ENCODE peak calls at places on chromosomes 4 and X, in four cellular contexts. S, E, J and W are unnamed samples.

GRCh38 chrX:134847133-134847532 is 143.7 kb upstream of the SMIM10 start:
- DNase-seq in S (no peak), E (no peak), J (no peak), W (no peak)

GRCh38 chrX:119073911-119074310 is 1.1 kb downstream of the CT47C1 start:
- DNase-seq in S (no peak), E (no peak), J (no peak), W (no peak)

GRCh38 chrX:110182362-110182761 is 135.5 kb downstream of the AMMECR1 start:
- DNase-seq in S (no peak), E (no peak), J (no peak), W (no peak)

GRCh38 chrX:14039344-14039743 is 9.7 kb upstream of the GEMIN8 start:
- DNase-seq in S (peak), E (peak), J (peak), W (peak)

GRCh38 chr4:10738826-10739489 is 54.4 kb upstream of the CLNK start:
- DNase-seq in S (no peak), E (no peak), J (peak), W (no peak)

GRCh38 chr4:124173892-124174291 is 538.6 kb downstream of the ANKRD50 start:
- DNase-seq in S (no peak), E (no peak), J (no peak), W (no peak)

GRCh38 chr4:182090186-182090585 is 153.0 kb upstream of the TENM3 start:
- DNase-seq in S (no peak), E (no peak), J (no peak), W (no peak)

GRCh38 chrX:48945517-48946348 is 11.7 kb downstream of the OTUD5 start:
- DNase-seq in S (peak), E (peak), J (peak), W (peak)

GRCh38 chr4:53706422-53707032 is 115.2 kb upstream of the LNX1 start:
- DNase-seq in S (peak), E (no peak), J (peak), W (no peak)

GRCh38 chr4:109648266-109648996 is 54.8 kb downstream of the CASP6 start:
- DNase-seq in S (no peak), E (no peak), J (peak), W (no peak)

GRCh38 chrX:12791253-12792228 is at the start of gene PRPS2:
- DNase-seq in S (peak), E (peak), J (peak), W (peak)

GRCh38 chrX:152991123-152991522 is 2.8 kb downstream of the PNMA5 start:
- DNase-seq in S (no peak), E (no peak), J (no peak), W (no peak)

GRCh38 chr4:176238157-176238608 is 30.8 kb downstream of the ASB5 start:
- DNase-seq in S (peak), E (no peak), J (peak), W (no peak)

GRCh38 chr4:6749340-6750171 is 33.0 kb upstream of the KIAA0232 start:
- DNase-seq in S (peak), E (peak), J (peak), W (peak)

GRCh38 chr4:74370912-74371311 is 6.0 kb downstream of the EREG start:
- DNase-seq in S (no peak), E (no peak), J (peak), W (no peak)

GRCh38 chrX:153592966-153593688 is 5.8 kb downstream of the CCNQ start:
- DNase-seq in S (no peak), E (no peak), J (no peak), W (no peak)

GRCh38 chr4:70958681-70959080 is 34.8 kb upstream of the DCK start:
- DNase-seq in S (no peak), E (no peak), J (peak), W (no peak)

GRCh38 chrX:103330601-103331397 is 760 bp downstream of the TCEAL7 start:
- DNase-seq in S (no peak), E (no peak), J (peak), W (no peak)

GRCh38 chr4:13386405-13387107 is 97.6 kb downstream of the RAB28 start:
- DNase-seq in S (no peak), E (no peak), J (no peak), W (no peak)

GRCh38 chr4:13378973-13379759 is 105.0 kb downstream of the RAB28 start:
- DNase-seq in S (no peak), E (no peak), J (no peak), W (no peak)

DNA sequence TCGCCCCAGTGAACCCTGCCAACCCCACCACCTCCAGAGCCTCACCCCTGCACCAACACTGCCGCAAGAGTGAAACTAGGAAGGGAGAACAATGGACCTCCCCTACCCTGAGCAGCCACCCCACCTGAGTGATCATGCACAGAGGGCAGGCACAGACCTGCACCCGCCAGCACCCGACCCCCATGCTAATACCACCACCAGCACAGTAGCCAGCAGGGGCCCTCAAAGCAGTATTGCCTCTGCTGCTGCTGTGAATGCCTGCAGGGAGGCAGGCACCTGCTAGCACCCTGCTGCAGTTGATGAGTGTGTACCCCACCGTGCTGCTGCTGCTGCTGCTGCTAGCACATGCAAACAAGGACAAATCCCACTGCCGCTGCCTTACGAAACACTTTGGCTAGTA is 100.1 kb downstream of the RAB28 start:
- DNase-seq in S (no peak), E (no peak), J (no peak), W (no peak)
- H3K4me3 ChIP-seq in S (no peak), E (no peak), J (no peak), W (no peak)

DNA sequence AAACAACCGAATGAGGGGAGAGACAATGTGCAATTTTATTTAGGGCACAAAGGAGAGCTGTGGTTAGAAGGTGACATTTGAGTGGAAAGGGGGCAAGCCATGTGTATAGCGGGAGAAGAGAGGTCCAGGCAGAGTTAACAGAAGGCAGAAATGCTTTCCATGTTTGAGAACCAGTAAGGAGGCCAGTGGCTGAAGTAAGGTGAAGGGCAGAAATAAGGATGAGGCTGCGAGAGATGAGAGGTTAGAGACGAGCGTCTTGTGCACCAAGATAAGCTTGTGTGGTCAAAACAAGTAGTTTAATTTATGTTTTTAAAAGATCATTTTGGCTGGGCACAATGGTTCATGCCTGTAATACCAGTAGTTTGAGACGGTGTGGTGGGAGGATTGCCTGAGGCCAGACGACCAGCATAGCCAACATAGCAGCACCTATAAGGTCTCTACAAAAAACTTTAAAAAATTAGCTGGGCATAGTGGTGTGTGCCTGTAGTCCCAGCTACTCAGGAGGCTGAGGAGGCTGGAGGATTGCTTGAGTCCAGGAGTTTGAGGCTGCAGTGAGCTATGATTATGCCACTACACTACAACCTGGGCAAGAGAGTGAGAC is 8.5 kb downstream of the HTT start:
- DNase-seq in S (no peak), E (no peak), J (no peak), W (no peak)
- H3K4me3 ChIP-seq in S (no peak), E (no peak), J (no peak), W (no peak)

DNA sequence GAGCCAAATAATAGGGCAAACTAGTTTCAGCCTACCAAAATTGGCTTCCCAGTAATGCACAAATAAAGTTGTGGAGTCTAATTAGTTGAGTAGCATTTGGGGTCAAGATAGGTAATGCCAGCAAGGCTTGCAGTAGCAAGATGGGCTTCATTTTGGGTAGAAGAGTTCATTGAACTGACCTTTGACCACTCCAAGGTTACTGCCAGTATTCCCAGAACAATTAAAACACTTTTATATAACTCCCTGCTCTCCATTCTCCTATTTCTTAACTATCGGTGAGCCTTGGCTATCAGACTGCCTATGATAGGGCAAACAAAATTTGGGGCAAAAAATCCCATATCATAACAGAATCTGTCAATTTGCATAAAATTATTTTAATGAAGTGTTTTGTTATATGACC is 7.1 kb downstream of the DNAAF6 start:
- DNase-seq in S (no peak), E (no peak), J (no peak), W (no peak)
- H3K4me3 ChIP-seq in S (no peak), E (no peak), J (no peak), W (no peak)

DNA sequence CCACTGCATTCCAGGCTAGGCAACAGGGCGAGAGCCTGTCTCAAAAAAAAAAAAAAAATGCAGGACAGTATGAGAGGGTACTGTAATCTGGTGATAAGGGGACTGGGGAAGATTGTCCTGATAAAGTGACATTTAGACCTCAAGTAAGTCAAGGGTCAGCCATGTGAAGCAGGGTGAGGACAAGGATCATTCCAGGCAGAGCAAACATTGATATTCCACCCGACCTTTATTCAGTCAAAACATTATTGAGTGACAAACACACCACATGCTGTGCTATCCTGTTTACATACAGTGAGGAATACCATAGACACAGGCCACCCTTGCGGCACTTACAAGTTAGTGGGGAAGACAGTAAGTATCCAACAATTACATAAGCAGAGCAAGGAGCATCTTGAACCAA is 64.4 kb downstream of the SLC9A6 start:
- DNase-seq in S (no peak), E (no peak), J (no peak), W (no peak)
- H3K4me3 ChIP-seq in S (no peak), E (no peak), J (no peak), W (no peak)

GRCh38 chr4:174201898-174202297 is 81.6 kb downstream of the FBXO8 start:
- DNase-seq in S (no peak), E (no peak), J (no peak), W (no peak)
- H3K4me3 ChIP-seq in S (no peak), E (no peak), J (no peak), W (no peak)

GRCh38 chr4:113695328-113696169 is 66.0 kb downstream of the CAMK2D start:
- DNase-seq in S (no peak), E (no peak), J (peak), W (no peak)

GRCh38 chr4:113691676-113692075 is 69.9 kb downstream of the CAMK2D start:
- DNase-seq in S (no peak), E (no peak), J (no peak), W (no peak)

GRCh38 chr4:113693993-113694392 is 67.5 kb downstream of the CAMK2D start:
- DNase-seq in S (no peak), E (no peak), J (no peak), W (no peak)

GRCh38 chr4:113689394-113689793 is 72.1 kb downstream of the CAMK2D start:
- DNase-seq in S (no peak), E (no peak), J (no peak), W (no peak)

GRCh38 chr4:113692809-113693411 is 68.6 kb downstream of the CAMK2D start:
- DNase-seq in S (no peak), E (no peak), J (no peak), W (no peak)
- H3K4me3 ChIP-seq in S (no peak), E (no peak), J (no peak), W (no peak)

GRCh38 chrX:47574609-47575325 is 7.5 kb upstream of the TIMP1 start:
- DNase-seq in S (no peak), E (no peak), J (no peak), W (no peak)

GRCh38 chrX:47571896-47572295 is 10.3 kb upstream of the TIMP1 start:
- DNase-seq in S (no peak), E (no peak), J (no peak), W (no peak)

GRCh38 chrX:47574096-47574553 is 8.1 kb upstream of the TIMP1 start:
- DNase-seq in S (no peak), E (no peak), J (no peak), W (no peak)

GRCh38 chrX:47572773-47573333 is 9.4 kb upstream of the TIMP1 start:
- DNase-seq in S (no peak), E (no peak), J (no peak), W (no peak)

GRCh38 chrX:47573334-47574095 is 8.7 kb upstream of the TIMP1 start:
- DNase-seq in S (peak), E (no peak), J (peak), W (no peak)
- H3K4me3 ChIP-seq in S (peak), E (peak), J (peak), W (no peak)